ENCODE peak calls at places on chromosomes 7 and 10, in five cellular contexts. T is fibroblast of pulmonary artery, M is ELR, A is pancreas, O is SK-N-SH. I is an unnamed sample.

GRCh38 chr10:59236064-59236697 is 59.7 kb downstream of the PHYHIPL start:
- DNase-seq in M (no peak), A (no peak), O (no peak), T (no peak), I (no peak)

GRCh38 chr10:79090134-79090803 is 21.5 kb downstream of the ZMIZ1 start:
- DNase-seq in M (no peak), A (no peak), O (peak), T (peak), I (peak)

GRCh38 chr7:7861211-7861633 is 107.4 kb upstream of the GLCCI1 start:
- DNase-seq in A (peak), O (no peak), M (peak), T (peak), I (peak)

GRCh38 chr10:34736976-34737771 is 77.9 kb downstream of the PARD3 start:
- DNase-seq in M (no peak), A (no peak), T (no peak), O (no peak), I (no peak)

GRCh38 chr10:78925800-78926319 is 142.9 kb upstream of the ZMIZ1 start:
- DNase-seq in T (peak), M (peak), A (no peak), O (no peak), I (peak)

GRCh38 chr10:35421553-35422178 is 85.4 kb downstream of the CCNY start:
- DNase-seq in T (peak), A (no peak), M (peak), O (no peak), I (peak)

GRCh38 chr7:41147651-41148360 is 555.1 kb downstream of the INHBA start:
- DNase-seq in T (no peak), O (no peak), M (no peak), A (no peak), I (no peak)

GRCh38 chr7:18906901-18907300 is 210.5 kb downstream of the TWIST1 start:
- DNase-seq in M (peak), O (no peak), A (no peak), T (no peak), I (no peak)

GRCh38 chr10:8361510-8361844 is 307.0 kb downstream of the GATA3 start:
- DNase-seq in O (no peak), T (peak), A (no peak), M (no peak), I (no peak)

GRCh38 chr10:61942997-61943457 is 41.5 kb downstream of the ARID5B start:
- DNase-seq in M (no peak), O (no peak), A (no peak), T (peak), I (peak)

GRCh38 chr7:123570390-123571182 is 13.0 kb upstream of the NDUFA5 start:
- DNase-seq in O (no peak), M (peak), A (no peak), T (peak), I (no peak)

GRCh38 chr10:17713133-17713532 is 38.9 kb upstream of the TMEM236 start:
- DNase-seq in M (no peak), O (peak), T (no peak), A (no peak), I (peak)

GRCh38 chr7:92723205-92723604 is 113.2 kb downstream of the CDK6 start:
- DNase-seq in O (no peak), M (peak), A (no peak), T (peak), I (peak)

GRCh38 chr10:128160335-128160734 is 34.1 kb upstream of the MKI67 start:
- DNase-seq in M (no peak), O (no peak), A (no peak), T (no peak), I (no peak)

GRCh38 chr10:78263521-78263988 is 229.9 kb downstream of the RPS24 start:
- DNase-seq in O (no peak), M (peak), A (no peak), T (no peak), I (no peak)

GRCh38 chr7:16357921-16358320 is 63.4 kb downstream of the CRPPA start:
- DNase-seq in A (no peak), O (peak), T (no peak), M (no peak), I (peak)

GRCh38 chr10:132941640-132942051 is 724 bp downstream of the CFAP46 start:
- DNase-seq in T (no peak), O (peak), A (no peak), M (no peak), I (no peak)

GRCh38 chr10:122236690-122237306 is 34.3 kb upstream of the BTBD16 start:
- DNase-seq in O (peak), A (no peak), M (no peak), T (no peak), I (no peak)

GRCh38 chr7:33062023-33062781 is at the start of gene NT5C3A:
- DNase-seq in M (peak), T (peak), O (peak), A (no peak), I (peak)

GRCh38 chr7:20407585-20408466 is 77.1 kb downstream of the ITGB8 start:
- DNase-seq in T (peak), O (no peak), M (peak), A (peak), I (peak)

GRCh38 chr7:80359476-80359875 is 152.4 kb downstream of the GNAT3 start:
- DNase-seq in T (no peak), M (no peak), O (no peak), A (no peak), I (no peak)

GRCh38 chr10:70441161-70441876 is at the start of gene NODAL:
- DNase-seq in M (no peak), O (peak), A (no peak), T (no peak), I (peak)

GRCh38 chr10:29141761-29142160 is 147.1 kb upstream of the LYZL1 start:
- DNase-seq in A (no peak), M (peak), T (peak), O (peak), I (peak)

GRCh38 chr10:113425596-113425995 is 127.3 kb upstream of the HABP2 start:
- DNase-seq in T (no peak), A (no peak), M (no peak), O (no peak), I (peak)

GRCh38 chr7:112238852-112239610 is 32.5 kb downstream of the ZNF277 start:
- DNase-seq in M (peak), O (no peak), T (no peak), A (no peak), I (peak)

GRCh38 chr7:55557666-55558188 is 14.6 kb downstream of the VOPP1 start:
- DNase-seq in T (no peak), O (no peak), M (no peak), A (no peak), I (no peak)

GRCh38 chr7:135939268-135939667 is 37.9 kb downstream of the MTPN start:
- DNase-seq in T (no peak), O (no peak), M (no peak), A (no peak), I (no peak)

GRCh38 chr7:2872296-2872874 is 28.3 kb upstream of the GNA12 start:
- DNase-seq in A (no peak), O (peak), M (peak), T (no peak), I (no peak)

GRCh38 chr7:1901431-1902210 is 231.5 kb downstream of the ELFN1 start:
- DNase-seq in O (no peak), M (no peak), T (no peak), A (no peak), I (no peak)

GRCh38 chr7:44307905-44308740 is 17.3 kb downstream of the CAMK2B start:
- DNase-seq in M (no peak), T (no peak), O (peak), A (no peak), I (no peak)

I was measured in astrocyte of the hippocampus.